ENCODE peak calls at places on chromosomes 1 and 21, in four cellular contexts. Q, O, A and K are unnamed samples.

GRCh38 chr1:86119214-86119764 is 37.3 kb downstream of the COL24A1 start:
- DNase-seq in Q (no peak), O (no peak), A (no peak), K (no peak)

GRCh38 chr1:45793942-45794604 is 9.3 kb upstream of the MAST2 start:
- DNase-seq in Q (no peak), O (no peak), A (peak; percentile 61), K (no peak)

GRCh38 chr21:37001446-37001845 is 5.1 kb upstream of the RIPPLY3 start:
- DNase-seq in Q (no peak), O (no peak), A (no peak), K (no peak)

GRCh38 chr1:201191723-201192477 is 1.3 kb downstream of the IGFN1 start:
- DNase-seq in Q (peak; percentile 59), O (no peak), A (no peak), K (no peak)

GRCh38 chr1:226332947-226333346 is 24.0 kb upstream of the LIN9 start:
- DNase-seq in Q (no peak), O (no peak), A (no peak), K (no peak)

GRCh38 chr1:225777058-225777582 is 506 bp upstream of the SRP9 start:
- DNase-seq in Q (no peak), O (no peak), A (peak; percentile 45), K (no peak)

GRCh38 chr1:47786301-47786700 is 210.9 kb downstream of the TRABD2B start:
- DNase-seq in Q (no peak), O (no peak), A (no peak), K (no peak)

GRCh38 chr1:65395887-65396612 is 24.4 kb upstream of the LEPR start:
- DNase-seq in Q (peak; percentile 69), O (no peak), A (no peak), K (no peak)

GRCh38 chr1:33368431-33368830 is 47.5 kb upstream of the A3GALT2 start:
- DNase-seq in Q (no peak), O (no peak), A (no peak), K (no peak)

GRCh38 chr1:50829010-50829958 is 130.8 kb downstream of the FAF1 start:
- DNase-seq in Q (no peak), O (no peak), A (no peak), K (no peak)

GRCh38 chr1:95246511-95246910 is 12.5 kb downstream of the RWDD3 start:
- DNase-seq in Q (no peak), O (no peak), A (no peak), K (no peak)

GRCh38 chr1:113390871-113391642 is 742 bp downstream of the MAGI3 start:
- DNase-seq in Q (peak; percentile 75), O (peak; percentile 13), A (no peak), K (peak; percentile 35)

GRCh38 chr1:88685239-88685604 is 1.1 kb downstream of the PKN2 start:
- DNase-seq in Q (no peak), O (no peak), A (no peak), K (no peak)

GRCh38 chr1:115790846-115791245 is 22.3 kb upstream of the CASQ2 start:
- DNase-seq in Q (no peak), O (no peak), A (no peak), K (no peak)